ENCODE peak calls at places on chromosomes 1 and 21, in four cellular contexts. One of them, this sample, is unnamed.

GRCh38 chr1:61334718-61335589 is 252.6 kb downstream of the NFIA start:
- DNase-seq in tibial artery: peak; percentile 80
- DNase-seq in ovary: no peak
- DNase-seq in activated T-cell treated with anti-CD3 and anti-CD28 coated beads for 1 hour: no peak
- DNase-seq in this sample: no peak

GRCh38 chr1:25896266-25896665 is 10.0 kb downstream of the STMN1 start:
- DNase-seq in tibial artery: no peak
- DNase-seq in ovary: no peak
- DNase-seq in activated T-cell treated with anti-CD3 and anti-CD28 coated beads for 1 hour: no peak
- DNase-seq in this sample: no peak

GRCh38 chr1:23909412-23909811 is 3.8 kb downstream of the CNR2 start:
- DNase-seq in tibial artery: no peak
- DNase-seq in ovary: no peak
- DNase-seq in activated T-cell treated with anti-CD3 and anti-CD28 coated beads for 1 hour: no peak
- DNase-seq in this sample: no peak

GRCh38 chr1:230309646-230310177 is 116.4 kb downstream of the PGBD5 start:
- DNase-seq in tibial artery: no peak
- DNase-seq in ovary: no peak
- DNase-seq in activated T-cell treated with anti-CD3 and anti-CD28 coated beads for 1 hour: no peak
- DNase-seq in this sample: peak; percentile 40

GRCh38 chr21:45997495-45998275 is 16.1 kb downstream of the COL6A1 start:
- DNase-seq in tibial artery: peak; percentile 70
- DNase-seq in ovary: peak; percentile 29
- DNase-seq in activated T-cell treated with anti-CD3 and anti-CD28 coated beads for 1 hour: no peak
- DNase-seq in this sample: peak; percentile 58

GRCh38 chr21:36589352-36589971 is 109.5 kb upstream of the SIM2 start:
- DNase-seq in tibial artery: no peak
- DNase-seq in ovary: peak; percentile 31
- DNase-seq in activated T-cell treated with anti-CD3 and anti-CD28 coated beads for 1 hour: no peak
- DNase-seq in this sample: peak; percentile 62

GRCh38 chr1:147515046-147515869 is 26.0 kb upstream of the BCL9 start:
- DNase-seq in tibial artery: no peak
- DNase-seq in ovary: no peak
- DNase-seq in activated T-cell treated with anti-CD3 and anti-CD28 coated beads for 1 hour: no peak
- DNase-seq in this sample: no peak

GRCh38 chr21:44414291-44415072 is 40.8 kb upstream of the LRRC3 start:
- DNase-seq in tibial artery: peak; percentile 51
- DNase-seq in ovary: no peak
- DNase-seq in activated T-cell treated with anti-CD3 and anti-CD28 coated beads for 1 hour: no peak
- DNase-seq in this sample: peak; percentile 32

GRCh38 chr1:12711421-12712005 is 4.4 kb upstream of the AADACL3 start:
- DNase-seq in tibial artery: no peak
- DNase-seq in ovary: no peak
- DNase-seq in activated T-cell treated with anti-CD3 and anti-CD28 coated beads for 1 hour: no peak
- DNase-seq in this sample: no peak

GRCh38 chr1:223759273-223759672 is 46.9 kb downstream of the CAPN2 start:
- DNase-seq in tibial artery: no peak
- DNase-seq in ovary: no peak
- DNase-seq in activated T-cell treated with anti-CD3 and anti-CD28 coated beads for 1 hour: no peak
- DNase-seq in this sample: no peak

GRCh38 chr21:14054682-14055081 is 156.1 kb downstream of the LIPI start:
- DNase-seq in tibial artery: no peak
- DNase-seq in ovary: no peak
- DNase-seq in activated T-cell treated with anti-CD3 and anti-CD28 coated beads for 1 hour: no peak
- DNase-seq in this sample: no peak

GRCh38 chr1:67441739-67442286 is 11.6 kb upstream of the SERBP1 start:
- DNase-seq in tibial artery: no peak
- DNase-seq in ovary: no peak
- DNase-seq in activated T-cell treated with anti-CD3 and anti-CD28 coated beads for 1 hour: no peak
- DNase-seq in this sample: no peak

GRCh38 chr1:52592637-52593323 is 9.4 kb upstream of the GPX7 start:
- DNase-seq in tibial artery: no peak
- DNase-seq in ovary: no peak
- DNase-seq in activated T-cell treated with anti-CD3 and anti-CD28 coated beads for 1 hour: no peak
- DNase-seq in this sample: no peak

GRCh38 chr1:155223017-155223416 is 14.5 kb downstream of the MTX1 start:
- DNase-seq in tibial artery: no peak
- DNase-seq in ovary: no peak
- DNase-seq in activated T-cell treated with anti-CD3 and anti-CD28 coated beads for 1 hour: no peak
- DNase-seq in this sample: no peak

GRCh38 chr1:116847688-116848531 is 61.8 kb upstream of the PTGFRN start:
- DNase-seq in tibial artery: peak; percentile 73
- DNase-seq in ovary: no peak
- DNase-seq in activated T-cell treated with anti-CD3 and anti-CD28 coated beads for 1 hour: no peak
- DNase-seq in this sample: peak; percentile 66

GRCh38 chr1:116762281-116762680 is 8.1 kb downstream of the CD2 start:
- DNase-seq in tibial artery: no peak
- DNase-seq in ovary: no peak
- DNase-seq in activated T-cell treated with anti-CD3 and anti-CD28 coated beads for 1 hour: no peak
- DNase-seq in this sample: no peak

GRCh38 chr1:66402194-66402593 is 131.8 kb upstream of the SGIP1 start:
- DNase-seq in tibial artery: peak; percentile 94
- DNase-seq in ovary: peak; percentile 28
- DNase-seq in activated T-cell treated with anti-CD3 and anti-CD28 coated beads for 1 hour: no peak
- DNase-seq in this sample: peak; percentile 84

GRCh38 chr1:53769780-53770179 is 30.8 kb upstream of the GLIS1 start:
- DNase-seq in tibial artery: no peak
- DNase-seq in ovary: no peak
- DNase-seq in activated T-cell treated with anti-CD3 and anti-CD28 coated beads for 1 hour: no peak
- DNase-seq in this sample: no peak

GRCh38 chr1:181087400-181087901 is 1.0 kb upstream of the IER5 start:
- DNase-seq in tibial artery: no peak
- DNase-seq in ovary: no peak
- DNase-seq in activated T-cell treated with anti-CD3 and anti-CD28 coated beads for 1 hour: no peak
- DNase-seq in this sample: no peak

GRCh38 chr1:24551910-24552571 is 3.8 kb upstream of the NCMAP start:
- DNase-seq in tibial artery: no peak
- DNase-seq in ovary: no peak
- DNase-seq in activated T-cell treated with anti-CD3 and anti-CD28 coated beads for 1 hour: no peak
- DNase-seq in this sample: no peak

This sample was measured in sciatic nerve.